ENCODE peak calls at places on chromosomes 5 and 9, in four cellular contexts. V, S, X and F are unnamed samples.

GRCh38 chr5:4614088-4614487 is 526.0 kb upstream of the ADAMTS16 start:
- DNase-seq in V (no peak), S (no peak), X (no peak), F (peak; percentile 63)

GRCh38 chr9:129023036-129023907 is 4.9 kb downstream of the SH3GLB2 start:
- DNase-seq in V (no peak), S (no peak), X (peak; percentile 91), F (peak; percentile 79)

GRCh38 chr5:163473613-163474243 is 13.3 kb downstream of the HMMR start:
- DNase-seq in V (no peak), S (no peak), X (no peak), F (no peak)

GRCh38 chr5:119367502-119368237 is 11.9 kb downstream of the TNFAIP8 start:
- DNase-seq in V (no peak), S (no peak), X (no peak), F (no peak)

GRCh38 chr9:77276799-77277198 is 99.5 kb downstream of the VPS13A start:
- DNase-seq in V (no peak), S (no peak), X (no peak), F (no peak)

GRCh38 chr9:6134661-6135177 is 80.9 kb upstream of the IL33 start:
- DNase-seq in V (no peak), S (no peak), X (no peak), F (no peak)

GRCh38 chr5:130875673-130876072 is 289.4 kb downstream of the HINT1 start:
- DNase-seq in V (no peak), S (no peak), X (no peak), F (no peak)

GRCh38 chr9:127953768-127954505 is 16.3 kb upstream of the DPM2 start:
- DNase-seq in V (no peak), S (no peak), X (no peak), F (no peak)

GRCh38 chr5:121963409-121963808 is 1.6 kb downstream of the SRFBP1 start:
- DNase-seq in V (no peak), S (no peak), X (no peak), F (no peak)

GRCh38 chr9:26296910-26297309 is 595.7 kb downstream of the CAAP1 start:
- DNase-seq in V (no peak), S (no peak), X (no peak), F (no peak)

GRCh38 chr5:8842906-8843590 is 702.8 kb downstream of the SEMA5A start:
- DNase-seq in V (no peak), S (no peak), X (peak; percentile 39), F (peak; percentile 33)

GRCh38 chr9:127785933-127786772 is at the start of gene CDK9:
- DNase-seq in V (peak; percentile 84), S (peak; percentile 89), X (peak; percentile 96), F (peak; percentile 97)

GRCh38 chr9:93154293-93154903 is 20.3 kb upstream of the NINJ1 start:
- DNase-seq in V (no peak), S (no peak), X (peak; percentile 77), F (peak; percentile 80)

GRCh38 chr5:139862313-139862712 is 66.7 kb downstream of the PSD2 start:
- DNase-seq in V (no peak), S (no peak), X (no peak), F (no peak)